ENCODE peak calls at places on chromosomes 6 and 20, in five cellular contexts. One of them, this sample, is unnamed.

GRCh38 chr6:130136803-130137202 is 85.9 kb downstream of the SAMD3 start:
- DNase-seq in iPS DF 6.9: no peak
- DNase-seq in neuronal stem cell: no peak
- DNase-seq in psoas muscle: no peak
- DNase-seq in small intestine: no peak
- DNase-seq in this sample: no peak

GRCh38 chr20:12358006-12358654 is 440.4 kb downstream of the BTBD3 start:
- DNase-seq in iPS DF 6.9: peak; percentile 41
- DNase-seq in neuronal stem cell: no peak
- DNase-seq in psoas muscle: no peak
- DNase-seq in small intestine: no peak
- DNase-seq in this sample: no peak

GRCh38 chr20:17541996-17542395 is 10.8 kb upstream of the BFSP1 start:
- DNase-seq in iPS DF 6.9: no peak
- DNase-seq in neuronal stem cell: no peak
- DNase-seq in psoas muscle: no peak
- DNase-seq in small intestine: no peak
- DNase-seq in this sample: no peak

GRCh38 chr6:157806496-157807215 is 16.4 kb upstream of the SNX9 start:
- DNase-seq in iPS DF 6.9: no peak
- DNase-seq in neuronal stem cell: no peak
- DNase-seq in psoas muscle: no peak
- DNase-seq in small intestine: no peak
- DNase-seq in this sample: no peak

GRCh38 chr6:30884521-30885480 is 482 bp downstream of the DDR1 start:
- DNase-seq in iPS DF 6.9: no peak
- DNase-seq in neuronal stem cell: peak; percentile 44
- DNase-seq in psoas muscle: peak; percentile 58
- DNase-seq in small intestine: peak; percentile 40
- DNase-seq in this sample: peak; percentile 81

GRCh38 chr6:13365320-13365719 is 37.0 kb upstream of the TBC1D7 start:
- DNase-seq in iPS DF 6.9: no peak
- DNase-seq in neuronal stem cell: no peak
- DNase-seq in psoas muscle: no peak
- DNase-seq in small intestine: no peak
- DNase-seq in this sample: no peak

GRCh38 chr20:47773381-47773786 is 11.9 kb downstream of the SULF2 start:
- DNase-seq in iPS DF 6.9: no peak
- DNase-seq in neuronal stem cell: no peak
- DNase-seq in psoas muscle: no peak
- DNase-seq in small intestine: peak; percentile 89
- DNase-seq in this sample: peak; percentile 62

GRCh38 chr20:58711266-58712051 is 18.9 kb downstream of the NPEPL1 start:
- DNase-seq in iPS DF 6.9: no peak
- DNase-seq in neuronal stem cell: no peak
- DNase-seq in psoas muscle: no peak
- DNase-seq in small intestine: no peak
- DNase-seq in this sample: peak; percentile 33

GRCh38 chr6:36840471-36841461 is 1.5 kb upstream of the CPNE5 start:
- DNase-seq in iPS DF 6.9: no peak
- DNase-seq in neuronal stem cell: no peak
- DNase-seq in psoas muscle: peak; percentile 44
- DNase-seq in small intestine: no peak
- DNase-seq in this sample: peak; percentile 83

GRCh38 chr20:47713941-47714450 is 71.3 kb downstream of the SULF2 start:
- DNase-seq in iPS DF 6.9: no peak
- DNase-seq in neuronal stem cell: no peak
- DNase-seq in psoas muscle: peak; percentile 52
- DNase-seq in small intestine: no peak
- DNase-seq in this sample: peak; percentile 61

GRCh38 chr6:101276066-101276465 is 117.4 kb upstream of the GRIK2 start:
- DNase-seq in iPS DF 6.9: no peak
- DNase-seq in neuronal stem cell: no peak
- DNase-seq in psoas muscle: no peak
- DNase-seq in small intestine: no peak
- DNase-seq in this sample: no peak

GRCh38 chr6:39309942-39310531 is 4.2 kb downstream of the KCNK17 start:
- DNase-seq in iPS DF 6.9: peak; percentile 61
- DNase-seq in neuronal stem cell: peak; percentile 69
- DNase-seq in psoas muscle: peak; percentile 66
- DNase-seq in small intestine: peak; percentile 82
- DNase-seq in this sample: peak; percentile 90

GRCh38 chr20:51457281-51457932 is 85.1 kb downstream of the NFATC2 start:
- DNase-seq in iPS DF 6.9: no peak
- DNase-seq in neuronal stem cell: no peak
- DNase-seq in psoas muscle: peak; percentile 69
- DNase-seq in small intestine: peak; percentile 23
- DNase-seq in this sample: peak; percentile 87

GRCh38 chr6:106805771-106806170 is 168.8 kb downstream of the CD24 start:
- DNase-seq in iPS DF 6.9: no peak
- DNase-seq in neuronal stem cell: no peak
- DNase-seq in psoas muscle: no peak
- DNase-seq in small intestine: no peak
- DNase-seq in this sample: no peak

GRCh38 chr6:121890307-121890910 is 455.0 kb downstream of the GJA1 start:
- DNase-seq in iPS DF 6.9: no peak
- DNase-seq in neuronal stem cell: no peak
- DNase-seq in psoas muscle: no peak
- DNase-seq in small intestine: no peak
- DNase-seq in this sample: no peak

GRCh38 chr6:97195117-97195516 is 87.9 kb downstream of the MMS22L start:
- DNase-seq in iPS DF 6.9: no peak
- DNase-seq in neuronal stem cell: no peak
- DNase-seq in psoas muscle: no peak
- DNase-seq in small intestine: peak; percentile 33
- DNase-seq in this sample: no peak

GRCh38 chr6:84633771-84634170 is 130.6 kb downstream of the TBX18 start:
- DNase-seq in iPS DF 6.9: no peak
- DNase-seq in neuronal stem cell: no peak
- DNase-seq in psoas muscle: no peak
- DNase-seq in small intestine: no peak
- DNase-seq in this sample: no peak

GRCh38 chr20:61595216-61595615 is 343.2 kb downstream of the CDH4 start:
- DNase-seq in iPS DF 6.9: no peak
- DNase-seq in neuronal stem cell: no peak
- DNase-seq in psoas muscle: no peak
- DNase-seq in small intestine: no peak
- DNase-seq in this sample: no peak

GRCh38 chr6:118826096-118826495 is 67.9 kb upstream of the ASF1A start:
- DNase-seq in iPS DF 6.9: no peak
- DNase-seq in neuronal stem cell: no peak
- DNase-seq in psoas muscle: no peak
- DNase-seq in small intestine: no peak
- DNase-seq in this sample: no peak

GRCh38 chr20:50203951-50204937 is 13.6 kb downstream of the CEBPB start:
- DNase-seq in iPS DF 6.9: no peak
- DNase-seq in neuronal stem cell: no peak
- DNase-seq in psoas muscle: no peak
- DNase-seq in small intestine: no peak
- DNase-seq in this sample: no peak

DNA sequence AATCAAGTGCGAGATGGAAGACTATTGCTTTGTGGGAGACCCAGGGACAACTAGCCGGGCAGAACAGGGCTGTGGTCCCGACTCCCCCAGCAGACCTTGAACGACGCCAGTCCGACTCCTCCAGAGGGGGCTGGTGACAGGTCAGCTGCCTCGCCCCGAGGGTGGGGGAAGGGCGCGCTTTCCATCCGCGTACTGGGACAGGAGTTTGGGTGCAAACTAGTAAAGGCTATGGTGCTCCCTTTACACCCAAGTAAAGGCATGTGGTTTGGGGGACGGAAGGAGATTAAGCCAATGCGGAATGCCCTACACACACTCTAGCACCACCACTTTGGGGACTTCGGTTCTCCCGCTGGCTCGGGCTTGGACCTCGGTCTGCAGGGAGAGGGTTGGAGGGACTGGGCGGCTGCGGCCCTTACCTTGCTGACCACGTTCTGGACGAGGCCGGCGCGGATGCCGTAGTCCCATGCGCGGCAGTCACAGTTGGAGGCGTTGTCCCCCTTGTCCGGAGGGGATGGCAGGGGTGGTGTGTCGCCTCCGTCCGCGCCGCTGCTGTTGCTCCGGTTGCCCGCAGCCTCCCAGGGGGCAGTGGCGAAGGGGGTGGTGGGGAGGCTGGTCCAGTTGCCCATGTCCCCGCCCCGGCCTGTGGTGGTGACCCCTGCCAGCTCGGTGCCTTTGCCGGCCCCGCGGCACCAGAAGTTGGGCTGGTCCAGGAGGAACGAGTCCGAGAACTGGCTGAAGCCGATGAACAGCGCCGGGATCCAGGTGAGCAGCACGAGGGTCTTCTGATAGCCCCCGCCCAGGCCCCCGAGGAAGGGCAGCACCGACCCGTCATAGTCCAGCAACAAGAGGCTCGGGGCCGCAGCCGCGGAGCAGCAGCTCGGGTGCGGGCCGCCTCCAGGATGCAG is 1.1 kb downstream of the SLC22A23 start:
- DNase-seq in iPS DF 6.9: no peak
- DNase-seq in neuronal stem cell: no peak
- DNase-seq in psoas muscle: peak; percentile 48
- DNase-seq in small intestine: peak; percentile 42
- DNase-seq in this sample: peak; percentile 74
- H3K27me3 ChIP-seq in iPS DF 6.9: peaks cover 2% of the 10 kb centered on the region
- H3K27me3 ChIP-seq in neuronal stem cell: peaks cover 43% of the 10 kb centered on the region
- H3K27me3 ChIP-seq in psoas muscle: no peaks in the 10 kb centered on the region
- H3K27me3 ChIP-seq in small intestine: peaks cover 10% of the 10 kb centered on the region
- H3K27me3 ChIP-seq in this sample: no peaks in the 10 kb centered on the region

GRCh38 chr20:25584905-25585704 is at the start of gene NINL:
- DNase-seq in iPS DF 6.9: no peak
- DNase-seq in neuronal stem cell: peak; percentile 78
- DNase-seq in psoas muscle: peak; percentile 65
- DNase-seq in small intestine: peak; percentile 71
- DNase-seq in this sample: peak; percentile 86
- H3K27ac ChIP-seq in iPS DF 6.9: no peak within 1 kb of the TSS
- H3K27ac ChIP-seq in neuronal stem cell: peak within 1 kb of the TSS; percentile 61
- H3K27ac ChIP-seq in psoas muscle: no peak within 1 kb of the TSS
- H3K27ac ChIP-seq in small intestine: peak within 1 kb of the TSS; percentile 56
- H3K27ac ChIP-seq in this sample: no peak within 1 kb of the TSS

GRCh38 chr20:46237221-46237620 is 71.1 kb downstream of the CDH22 start:
- DNase-seq in iPS DF 6.9: no peak
- DNase-seq in neuronal stem cell: no peak
- DNase-seq in psoas muscle: no peak
- DNase-seq in small intestine: no peak
- DNase-seq in this sample: no peak
- H3K27me3 ChIP-seq in iPS DF 6.9: no peaks in the 10 kb centered on the region
- H3K27me3 ChIP-seq in neuronal stem cell: no peaks in the 10 kb centered on the region
- H3K27me3 ChIP-seq in psoas muscle: peaks cover 5% of the 10 kb centered on the region
- H3K27me3 ChIP-seq in small intestine: peaks cover 13% of the 10 kb centered on the region
- H3K27me3 ChIP-seq in this sample: no peaks in the 10 kb centered on the region

DNA sequence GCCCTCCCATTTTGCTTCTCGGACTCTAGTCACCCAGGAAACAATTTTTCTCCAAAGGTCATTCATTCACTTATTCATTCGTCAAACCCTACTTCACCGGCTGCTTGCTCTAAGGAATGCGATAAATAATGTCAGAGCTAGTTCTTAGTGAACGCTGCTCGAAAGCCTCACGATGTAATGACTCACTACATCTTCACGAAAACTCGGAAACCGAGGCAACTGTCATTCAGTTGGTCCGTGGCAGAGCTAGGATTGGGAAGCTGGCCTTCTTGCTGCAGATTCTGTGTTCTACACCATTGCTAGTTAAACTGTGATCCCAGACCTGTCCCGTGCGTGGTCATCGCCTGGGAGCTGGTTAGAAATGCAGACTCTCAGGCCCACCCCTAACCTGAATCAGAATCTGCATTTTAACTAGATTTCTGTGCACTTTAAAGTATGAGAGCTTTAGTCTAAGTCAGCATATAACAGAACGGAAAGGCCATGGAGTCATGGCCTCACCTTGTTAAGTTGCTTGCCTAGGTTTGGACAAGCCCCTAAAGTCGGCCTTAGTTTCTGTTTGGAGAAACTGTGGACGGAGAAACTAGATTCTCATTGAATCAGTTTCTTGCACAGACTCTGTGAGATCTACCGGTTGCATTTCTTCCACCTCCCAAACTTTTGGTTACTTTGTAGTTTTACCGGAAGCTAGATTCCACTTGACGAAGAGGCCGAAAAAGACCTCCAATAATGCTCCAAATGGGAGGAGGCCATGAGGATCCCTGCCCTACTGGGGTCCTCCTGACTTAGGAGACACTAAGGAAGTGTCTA is 640 bp upstream of the CCND3 start:
- DNase-seq in iPS DF 6.9: no peak
- DNase-seq in neuronal stem cell: no peak
- DNase-seq in psoas muscle: no peak
- DNase-seq in small intestine: no peak
- DNase-seq in this sample: no peak
- H3K27ac ChIP-seq in iPS DF 6.9: no peak overlapping the region
- H3K27ac ChIP-seq in neuronal stem cell: no peak overlapping the region
- H3K27ac ChIP-seq in psoas muscle: peak overlapping the region; percentile 66
- H3K27ac ChIP-seq in small intestine: peak overlapping the region; percentile 56
- H3K27ac ChIP-seq in this sample: peak overlapping the region; percentile 38

GRCh38 chr20:63014287-63014686 is 7.5 kb upstream of the BHLHE23 start:
- DNase-seq in iPS DF 6.9: no peak
- DNase-seq in neuronal stem cell: no peak
- DNase-seq in psoas muscle: no peak
- DNase-seq in small intestine: no peak
- DNase-seq in this sample: peak; percentile 18
- H3K27me3 ChIP-seq in iPS DF 6.9: no peaks in the 10 kb centered on the region
- H3K27me3 ChIP-seq in neuronal stem cell: peaks cover 5% of the 10 kb centered on the region
- H3K27me3 ChIP-seq in psoas muscle: peaks cover 37% of the 10 kb centered on the region
- H3K27me3 ChIP-seq in small intestine: peaks cover 36% of the 10 kb centered on the region
- H3K27me3 ChIP-seq in this sample: no peaks in the 10 kb centered on the region

This sample was measured in right cardiac atrium.